ENCODE peak calls at places on chromosomes 16 and 17, in seven cellular contexts. Y is substantia nigra; I is CD8-positive, alpha-beta T cell; L is spleen; O is ELR; C is NCI-H460; V is coronary artery. Q is an unnamed sample.

GRCh38 chr16:53282975-53283946 is 151.0 kb upstream of the RBL2 start:
- DNase-seq in Y (no peak), I (no peak), L (no peak), O (peak), C (peak), V (no peak), Q (peak)

GRCh38 chr17:44758414-44759095 is at the start of gene ADAM11:
- DNase-seq in Y (no peak), I (peak), L (no peak), O (peak), C (no peak), V (no peak), Q (no peak)

GRCh38 chr17:46977348-46977747 is 1.7 kb downstream of the RPRML start:
- DNase-seq in Y (no peak), I (no peak), L (peak), O (peak), C (peak), V (no peak), Q (peak)

GRCh38 chr17:49294126-49294525 is 63.5 kb upstream of the PHOSPHO1 start:
- DNase-seq in Y (no peak), I (no peak), L (no peak), O (no peak), C (no peak), V (no peak), Q (no peak)

GRCh38 chr16:77794586-77794985 is 6.2 kb downstream of the VAT1L start:
- DNase-seq in Y (no peak), I (no peak), L (no peak), O (peak), C (no peak), V (no peak), Q (no peak)

GRCh38 chr17:73096866-73097265 is 4.4 kb upstream of the SLC39A11 start:
- DNase-seq in Y (no peak), I (no peak), L (no peak), O (no peak), C (no peak), V (no peak), Q (no peak)

GRCh38 chr16:64736887-64737286 is 385.0 kb downstream of the CDH11 start:
- DNase-seq in Y (no peak), I (no peak), L (no peak), O (no peak), C (no peak), V (no peak), Q (no peak)

GRCh38 chr16:30928390-30928789 is 5.0 kb downstream of the FBXL19 start:
- DNase-seq in Y (no peak), I (no peak), L (no peak), O (no peak), C (no peak), V (no peak), Q (no peak)

GRCh38 chr17:28953444-28954118 is 2.3 kb upstream of the PHF12 start:
- DNase-seq in Y (no peak), I (peak), L (no peak), O (peak), C (peak), V (no peak), Q (peak)

GRCh38 chr17:66720027-66720426 is 114.9 kb upstream of the CACNG5 start:
- DNase-seq in Y (no peak), I (no peak), L (no peak), O (no peak), C (no peak), V (no peak), Q (no peak)

GRCh38 chr17:75840779-75841123 is 3.5 kb downstream of the UNC13D start:
- DNase-seq in Y (no peak), I (no peak), L (no peak), O (no peak), C (no peak), V (no peak), Q (no peak)

GRCh38 chr17:72376486-72377345 is 255.9 kb downstream of the SOX9 start:
- DNase-seq in Y (no peak), I (no peak), L (no peak), O (no peak), C (no peak), V (no peak), Q (no peak)

GRCh38 chr17:40535924-40536717 is 29.2 kb downstream of the CCR7 start:
- DNase-seq in Y (no peak), I (no peak), L (peak), O (no peak), C (no peak), V (no peak), Q (no peak)

GRCh38 chr17:69042308-69042707 is 18.4 kb downstream of the ABCA9 start:
- DNase-seq in Y (no peak), I (no peak), L (no peak), O (no peak), C (no peak), V (no peak), Q (no peak)

GRCh38 chr16:88924834-88925539 is 52.0 kb downstream of the CBFA2T3 start:
- DNase-seq in Y (no peak), I (peak), L (peak), O (peak), C (peak), V (no peak), Q (peak)

GRCh38 chr16:77788196-77789084 is at the start of gene VAT1L:
- DNase-seq in Y (peak), I (no peak), L (no peak), O (peak), C (no peak), V (no peak), Q (peak)

GRCh38 chr16:8374586-8374985 is 215.7 kb downstream of the TMEM114 start:
- DNase-seq in Y (no peak), I (no peak), L (no peak), O (no peak), C (no peak), V (no peak), Q (no peak)

GRCh38 chr16:12336158-12336557 is 359.6 kb downstream of the SNX29 start:
- DNase-seq in Y (no peak), I (no peak), L (no peak), O (no peak), C (no peak), V (no peak), Q (no peak)

GRCh38 chr17:10126554-10127493 is 71.6 kb downstream of the GAS7 start:
- DNase-seq in Y (no peak), I (no peak), L (no peak), O (peak), C (no peak), V (no peak), Q (no peak)

GRCh38 chr16:60204221-60204620 is 1470.1 kb upstream of the GOT2 start:
- DNase-seq in Y (no peak), I (no peak), L (no peak), O (peak), C (peak), V (no peak), Q (no peak)

GRCh38 chr16:85418978-85419491 is 194.1 kb upstream of the GSE1 start:
- DNase-seq in Y (no peak), I (no peak), L (peak), O (no peak), C (no peak), V (no peak), Q (no peak)

GRCh38 chr17:38444151-38444550 is 15.9 kb downstream of the ARHGAP23 start:
- DNase-seq in Y (peak), I (peak), L (peak), O (peak), C (peak), V (no peak), Q (peak)

GRCh38 chr17:27294689-27295630 is 1.0 kb downstream of the WSB1 start:
- DNase-seq in Y (no peak), I (peak), L (no peak), O (peak), C (peak), V (peak), Q (peak)

GRCh38 chr17:44308865-44309264 is 464 bp downstream of the RUNDC3A start:
- DNase-seq in Y (no peak), I (peak), L (peak), O (no peak), C (no peak), V (no peak), Q (no peak)

GRCh38 chr16:27779719-27780161 is 229.8 kb downstream of the KATNIP start:
- DNase-seq in Y (no peak), I (no peak), L (peak), O (peak), C (peak), V (no peak), Q (no peak)

GRCh38 chr17:72004011-72004427 is 116.8 kb upstream of the SOX9 start:
- DNase-seq in Y (no peak), I (no peak), L (no peak), O (peak), C (no peak), V (no peak), Q (no peak)

GRCh38 chr17:80117491-80118401 is 16.4 kb downstream of the GAA start:
- DNase-seq in Y (no peak), I (no peak), L (peak), O (no peak), C (no peak), V (no peak), Q (no peak)

GRCh38 chr17:48052956-48053757 is 5.0 kb downstream of the NFE2L1 start:
- DNase-seq in Y (no peak), I (no peak), L (peak), O (peak), C (no peak), V (no peak), Q (peak)

GRCh38 chr16:1819611-1820010 is 7.0 kb downstream of the HAGH start:
- DNase-seq in Y (no peak), I (no peak), L (peak), O (no peak), C (no peak), V (no peak), Q (no peak)

GRCh38 chr17:49434821-49435581 is 20.3 kb upstream of the PHB1 start:
- DNase-seq in Y (no peak), I (peak), L (no peak), O (peak), C (peak), V (peak), Q (peak)

GRCh38 chr16:46673320-46674013 is 15.5 kb downstream of the VPS35 start:
- DNase-seq in Y (no peak), I (peak), L (no peak), O (peak), C (peak), V (no peak), Q (peak)

GRCh38 chr17:17206149-17206912 is at the start of gene PLD6:
- DNase-seq in Y (no peak), I (peak), L (peak), O (peak), C (peak), V (peak), Q (peak)

Q was measured in KBM-7.